ENCODE peak calls at places on chromosomes 5 and 9, in eight cellular contexts. C, I, Z, A, K, G, V and X are unnamed samples. For H3K9me3, the result is how much of the 10 kb centered on the place peaks cover.

GRCh38 chr9:83060557-83060956 is 2.4 kb downstream of the RASEF start:
- DNase-seq in C (no peak), I (no peak), Z (no peak), A (no peak), K (no peak), G (no peak), V (peak), X (no peak)

GRCh38 chr9:134643306-134643705 is 1.7 kb downstream of the COL5A1 start:
- DNase-seq in C (no peak), I (no peak), Z (no peak), A (no peak), K (no peak), G (peak), V (no peak), X (no peak)

GRCh38 chr5:55650391-55650790 is 61.7 kb downstream of the SLC38A9 start:
- DNase-seq in C (no peak), I (no peak), Z (no peak), A (no peak), K (peak), G (peak), V (peak), X (no peak)

GRCh38 chr5:82111191-82111590 is 139.4 kb downstream of the ATG10 start:
- DNase-seq in C (no peak), I (no peak), Z (no peak), A (no peak), K (no peak), G (peak), V (no peak), X (no peak)

GRCh38 chr5:27217160-27217956 is 179.0 kb upstream of the CDH9 start:
- DNase-seq in C (no peak), I (no peak), Z (no peak), A (no peak), K (no peak), G (no peak), V (no peak), X (no peak)

GRCh38 chr5:137164536-137164935 is 334.6 kb downstream of the SPOCK1 start:
- DNase-seq in C (no peak), I (no peak), Z (no peak), A (no peak), K (no peak), G (no peak), V (no peak), X (no peak)

GRCh38 chr9:26170224-26170623 is 492.0 kb upstream of the TUSC1 start:
- DNase-seq in C (no peak), I (no peak), Z (no peak), A (no peak), K (no peak), G (no peak), V (no peak), X (no peak)

GRCh38 chr9:115213777-115214428 is 95.9 kb upstream of the TNC start:
- DNase-seq in C (peak), I (no peak), Z (no peak), A (no peak), K (no peak), G (peak), V (peak), X (no peak)

GRCh38 chr9:107875571-107875980 is 386.0 kb upstream of the KLF4 start:
- DNase-seq in C (no peak), I (no peak), Z (no peak), A (no peak), K (no peak), G (no peak), V (no peak), X (no peak)

GRCh38 chr5:113123563-113123962 is 147.0 kb downstream of the DCP2 start:
- DNase-seq in C (no peak), I (peak), Z (peak), A (no peak), K (no peak), G (no peak), V (no peak), X (no peak)

GRCh38 chr5:82387041-82387818 is 109.1 kb upstream of the RPS23 start:
- DNase-seq in C (no peak), I (peak), Z (peak), A (no peak), K (no peak), G (peak), V (no peak), X (no peak)

GRCh38 chr9:126495411-126496180 is 118.1 kb upstream of the LMX1B start:
- DNase-seq in C (no peak), I (no peak), Z (no peak), A (peak), K (no peak), G (no peak), V (no peak), X (peak)

GRCh38 chr9:89975586-89975985 is 370.8 kb downstream of the GADD45G start:
- DNase-seq in C (no peak), I (no peak), Z (no peak), A (no peak), K (no peak), G (no peak), V (no peak), X (no peak)

GRCh38 chr5:148090780-148091221 is 27.0 kb downstream of the SPINK5 start:
- DNase-seq in C (no peak), I (no peak), Z (no peak), A (no peak), K (no peak), G (no peak), V (peak), X (no peak)

GRCh38 chr5:1925111-1926070 is 42.7 kb upstream of the IRX4 start:
- DNase-seq in C (no peak), I (no peak), Z (no peak), A (no peak), K (no peak), G (no peak), V (no peak), X (peak)

GRCh38 chr5:106827061-106827460 is 843.7 kb downstream of the EFNA5 start:
- DNase-seq in C (no peak), I (no peak), Z (no peak), A (no peak), K (no peak), G (peak), V (no peak), X (no peak)

GRCh38 chr5:159135896-159136531 is 36.3 kb upstream of the EBF1 start:
- DNase-seq in C (no peak), I (no peak), Z (no peak), A (no peak), K (no peak), G (peak), V (peak), X (no peak)

GRCh38 chr5:141199359-141200235 is at the start of gene PCDHB11:
- DNase-seq in C (no peak), I (peak), Z (no peak), A (no peak), K (no peak), G (no peak), V (peak), X (no peak)

GRCh38 chr5:111058064-111058463 is 13.4 kb upstream of the TSLP start:
- DNase-seq in C (no peak), I (no peak), Z (no peak), A (no peak), K (no peak), G (no peak), V (no peak), X (no peak)

GRCh38 chr9:98472216-98472615 is 216.8 kb upstream of the TBC1D2 start:
- DNase-seq in C (no peak), I (no peak), Z (no peak), A (no peak), K (no peak), G (no peak), V (no peak), X (no peak)

GRCh38 chr9:128125575-128126354 is 1.8 kb downstream of the PTGES2 start:
- DNase-seq in C (no peak), I (no peak), Z (no peak), A (peak), K (no peak), G (no peak), V (no peak), X (peak)

GRCh38 chr9:26667882-26668281 is 224.7 kb downstream of the CAAP1 start:
- DNase-seq in C (no peak), I (no peak), Z (no peak), A (no peak), K (no peak), G (no peak), V (no peak), X (no peak)

GRCh38 chr5:72392326-72392733 is 72.2 kb downstream of the PTCD2 start:
- DNase-seq in C (peak), I (no peak), Z (no peak), A (no peak), K (no peak), G (peak), V (peak), X (no peak)

GRCh38 chr5:39415186-39415585 is 9.6 kb downstream of the DAB2 start:
- DNase-seq in C (no peak), I (no peak), Z (no peak), A (no peak), K (no peak), G (no peak), V (no peak), X (no peak)

GRCh38 chr9:21686738-21687137 is 115.7 kb upstream of the MTAP start:
- DNase-seq in C (no peak), I (no peak), Z (no peak), A (no peak), K (no peak), G (peak), V (no peak), X (no peak)

GRCh38 chr9:127629468-127630081 is 17.5 kb downstream of the STXBP1 start:
- DNase-seq in C (no peak), I (no peak), Z (no peak), A (no peak), K (no peak), G (peak), V (no peak), X (no peak)

GRCh38 chr5:19987594-19988345 is at the start of gene CDH18:
- DNase-seq in C (no peak), I (no peak), Z (no peak), A (peak), K (no peak), G (peak), V (peak), X (peak)

GRCh38 chr9:88706193-88707112 is 171.5 kb downstream of the NXNL2 start:
- DNase-seq in C (no peak), I (peak), Z (no peak), A (peak), K (no peak), G (no peak), V (no peak), X (peak)

GRCh38 chr5:5979761-5980570 is 398.4 kb downstream of the MED10 start:
- DNase-seq in C (no peak), I (no peak), Z (no peak), A (no peak), K (no peak), G (no peak), V (no peak), X (no peak)

GRCh38 chr9:81521892-81522291 is 167.5 kb downstream of the TLE1 start:
- DNase-seq in C (no peak), I (peak), Z (no peak), A (no peak), K (no peak), G (no peak), V (peak), X (no peak)

GRCh38 chr9:76166436-76166959 is 227.7 kb downstream of the RFK start:
- DNase-seq in C (no peak), I (no peak), Z (no peak), A (no peak), K (no peak), G (no peak), V (no peak), X (no peak)

GRCh38 chr5:13572188-13572587 is 372.3 kb downstream of the DNAH5 start:
- DNase-seq in C (no peak), I (no peak), Z (no peak), A (no peak), K (no peak), G (no peak), V (no peak), X (no peak)

GRCh38 chr9:109918359-109919163 is 138.6 kb downstream of the PALM2AKAP2 start:
- DNase-seq in C (no peak), I (no peak), Z (no peak), A (no peak), K (peak), G (no peak), V (no peak), X (no peak)

GRCh38 chr5:142296914-142297417 is 27.9 kb downstream of the SPRY4 start:
- DNase-seq in C (peak), I (peak), Z (no peak), A (no peak), K (no peak), G (peak), V (no peak), X (no peak)

GRCh38 chr5:1294839-1295649 is at the start of gene TERT:
- DNase-seq in C (no peak), I (no peak), Z (no peak), A (peak), K (peak), G (no peak), V (no peak), X (peak)

GRCh38 chr5:65951330-65951729 is 25.0 kb downstream of the ERBIN start:
- DNase-seq in C (no peak), I (no peak), Z (no peak), A (no peak), K (no peak), G (no peak), V (no peak), X (no peak)

GRCh38 chr5:157076558-157076957 is 17.6 kb upstream of the HAVCR1 start:
- DNase-seq in C (no peak), I (no peak), Z (no peak), A (no peak), K (no peak), G (peak), V (no peak), X (no peak)

DNA sequence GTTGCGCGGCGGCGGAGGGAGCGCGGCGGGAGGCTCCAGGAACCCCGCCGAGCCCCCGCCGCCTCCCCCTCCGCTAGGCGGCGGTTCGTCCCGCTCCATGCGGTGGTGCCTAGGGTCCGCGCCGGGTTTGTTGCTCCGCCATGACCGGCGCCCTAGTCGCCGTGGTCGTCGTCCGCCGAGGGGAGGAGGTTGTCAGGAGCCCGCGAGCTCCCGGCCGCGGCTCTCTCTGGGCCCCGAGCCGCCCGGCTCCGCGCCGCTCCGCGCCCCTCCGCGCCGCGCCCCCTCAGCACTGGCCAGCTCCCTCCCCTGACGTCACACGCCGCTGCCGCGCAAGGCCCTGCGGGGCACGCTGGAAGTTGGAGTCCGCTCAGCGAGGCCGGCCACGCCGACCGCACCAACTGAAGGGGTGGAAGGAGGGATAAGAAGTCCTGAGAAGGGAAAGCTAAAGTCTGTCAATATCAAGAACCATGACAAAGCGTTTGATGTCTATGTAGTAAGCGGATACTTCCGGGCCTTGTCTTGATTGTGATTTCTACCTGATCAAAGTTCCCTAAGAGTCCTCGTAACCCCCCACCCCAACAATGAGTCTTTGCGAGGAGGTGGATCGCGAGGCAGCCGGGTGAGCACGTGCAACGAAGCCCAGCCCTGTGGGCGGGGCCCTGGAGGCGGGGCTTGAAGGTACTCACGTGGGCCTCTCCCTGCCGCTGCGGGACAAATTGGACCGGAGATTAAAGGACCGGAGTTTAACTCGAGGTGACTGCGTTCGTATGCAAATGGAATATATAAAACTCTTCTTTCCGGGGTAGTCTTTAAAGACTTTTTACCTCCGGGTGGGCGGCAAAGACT is at the start of gene NR6A1:
- DNase-seq in C (peak), I (peak), Z (peak), A (peak), K (peak), G (peak), V (peak), X (peak)
- H3K27ac ChIP-seq in C (peak), I (peak), Z (peak), A (peak), K (no peak), G (peak), V (peak), X (peak)

DNA sequence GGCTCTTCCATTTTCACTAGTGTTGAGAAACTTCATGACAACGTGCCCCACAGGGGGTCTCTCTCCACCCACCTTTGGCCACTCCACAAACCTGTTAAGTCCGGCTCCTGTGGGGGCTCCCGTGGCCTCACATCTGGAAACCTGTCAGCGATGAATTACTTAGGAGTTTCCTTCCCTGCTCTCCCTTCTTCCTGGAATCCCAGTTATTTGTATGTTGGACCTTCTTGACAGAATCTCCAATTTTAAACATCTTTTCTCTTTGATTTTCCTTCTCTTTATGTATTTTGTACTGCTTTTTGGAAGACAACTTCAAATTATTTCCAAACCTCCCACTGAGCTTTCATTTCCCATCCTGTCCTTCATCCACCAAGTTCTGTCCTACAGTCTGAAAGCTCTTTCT is 55.1 kb upstream of the NRARP start:
- DNase-seq in C (no peak), I (no peak), Z (no peak), A (no peak), K (no peak), G (peak), V (no peak), X (no peak)
- H3K9me3 ChIP-seq in C (under half), I (under half), Z (under half), A (under half), K (under half), G (under half), V (under half), X (under half)

DNA sequence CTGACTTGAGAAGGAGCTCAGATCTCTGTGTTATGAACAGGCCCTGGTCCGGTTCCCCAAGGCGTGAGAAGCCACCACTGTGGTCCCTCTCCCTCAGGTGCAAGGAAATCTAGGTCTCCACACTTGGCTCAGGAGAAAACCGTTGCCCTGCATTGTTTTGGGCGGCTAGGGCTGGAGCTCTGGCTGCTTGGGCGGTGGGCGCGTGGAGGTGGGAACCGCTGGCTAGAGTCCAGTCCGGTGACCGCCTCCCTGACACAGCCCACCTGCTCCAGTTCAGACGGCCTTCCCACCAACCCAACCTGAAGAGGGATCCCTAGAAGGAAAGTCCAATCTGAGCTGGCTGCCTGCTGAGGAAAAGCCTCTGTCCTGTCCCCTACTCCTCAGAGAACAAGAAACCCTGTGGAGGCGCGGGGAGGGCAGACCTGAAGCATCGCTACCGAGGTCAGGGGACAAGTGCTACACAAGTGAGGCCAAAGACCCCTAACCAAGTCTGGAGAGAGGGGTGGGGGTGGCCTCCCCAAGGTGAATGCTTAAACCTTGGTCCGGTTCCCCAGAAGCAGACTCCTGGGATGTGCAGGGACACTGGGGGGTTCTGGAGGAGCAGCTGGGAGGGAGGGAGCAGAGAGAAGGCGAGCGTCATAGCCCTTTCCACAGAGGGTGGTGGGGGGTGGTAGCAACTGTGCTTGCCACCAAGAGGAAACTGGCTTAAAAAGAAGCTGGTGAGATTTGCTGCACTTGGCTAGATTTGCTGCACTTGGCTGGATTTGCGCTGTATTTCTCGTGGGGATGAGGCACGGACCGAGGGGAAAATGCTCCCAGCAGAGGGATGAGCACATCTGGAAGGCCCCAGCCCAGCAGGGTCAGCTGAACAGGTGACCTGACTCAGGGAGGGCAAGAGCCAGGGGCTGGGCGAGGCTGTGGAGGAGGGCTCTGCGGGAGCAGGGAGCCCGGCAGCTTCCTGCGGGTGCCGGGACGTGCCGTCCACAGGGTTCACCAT is 65.2 kb downstream of the RAPGEF1 start:
- DNase-seq in C (no peak), I (no peak), Z (no peak), A (no peak), K (no peak), G (no peak), V (no peak), X (peak)
- H3K27ac ChIP-seq in C (peak), I (no peak), Z (no peak), A (peak), K (no peak), G (no peak), V (no peak), X (peak)

GRCh38 chr9:40884072-40884901 is 244.2 kb downstream of the FOXD4L6 start:
- DNase-seq in C (peak), I (no peak), Z (no peak), A (peak), K (no peak), G (no peak), V (no peak), X (peak)
- H3K9me3 ChIP-seq in C (half or more), I (under half), Z (under half), A (half or more), K (under half), G (under half), V (under half), X (half or more)

GRCh38 chr5:75611324-75612210 is at the start of gene ANKDD1B:
- DNase-seq in C (peak), I (no peak), Z (no peak), A (peak), K (no peak), G (peak), V (peak), X (peak)

GRCh38 chr5:75610201-75610600 is 1.1 kb upstream of the ANKDD1B start:
- DNase-seq in C (no peak), I (no peak), Z (no peak), A (no peak), K (no peak), G (no peak), V (no peak), X (no peak)

GRCh38 chr5:75614165-75614564 is 2.9 kb downstream of the ANKDD1B start:
- DNase-seq in C (no peak), I (no peak), Z (no peak), A (no peak), K (no peak), G (no peak), V (no peak), X (no peak)

GRCh38 chr5:75608886-75609285 is 2.4 kb upstream of the ANKDD1B start:
- DNase-seq in C (no peak), I (no peak), Z (no peak), A (no peak), K (no peak), G (no peak), V (no peak), X (no peak)

DNA sequence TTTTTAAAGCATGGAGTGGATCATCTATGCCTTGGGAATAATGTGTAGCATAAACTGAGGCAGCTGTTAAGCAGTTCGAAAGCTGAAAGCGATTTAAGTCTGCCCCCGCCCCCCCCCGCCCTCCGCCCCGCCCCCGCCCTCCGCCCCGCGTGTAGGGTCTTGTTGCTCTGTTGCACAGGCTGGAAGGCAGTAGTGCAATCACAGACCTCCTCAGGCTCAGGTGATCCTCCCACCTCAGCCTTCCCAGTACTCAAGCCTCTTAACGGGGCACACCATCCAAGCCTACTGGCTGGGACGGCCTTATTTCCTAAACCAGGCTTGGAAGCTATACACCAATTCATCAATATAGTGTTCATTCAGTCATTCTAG is 942 bp downstream of the ANKDD1B start:
- DNase-seq in C (no peak), I (no peak), Z (no peak), A (no peak), K (no peak), G (no peak), V (no peak), X (no peak)
- H3K27ac ChIP-seq in C (no peak), I (no peak), Z (no peak), A (no peak), K (no peak), G (no peak), V (no peak), X (no peak)